ENCODE peak calls at places on chromosome 17, in four cellular contexts. P is right atrium auricular region, Q is HAP-1, C is neuronal stem cell. V is an unnamed sample.

GRCh38 chr17:15946611-15947120 is 1.7 kb downstream of the ADORA2B start:
- DNase-seq in P (no peak), Q (peak; percentile 29), C (no peak), V (no peak)

GRCh38 chr17:73349138-73349537 is 37.3 kb upstream of the CDC42EP4 start:
- DNase-seq in C (peak; percentile 47), Q (no peak), P (no peak), V (no peak)

GRCh38 chr17:64133546-64134215 is 3.7 kb upstream of the ERN1 start:
- DNase-seq in C (peak; percentile 49), Q (peak; percentile 55), P (peak; percentile 59), V (no peak)

GRCh38 chr17:43831633-43832032 is 1.3 kb downstream of the MPP3 start:
- DNase-seq in Q (no peak), P (no peak), C (no peak), V (no peak)

GRCh38 chr17:4394208-4395110 is 28.0 kb upstream of the UBE2G1 start:
- DNase-seq in P (no peak), C (no peak), Q (no peak), V (no peak)

GRCh38 chr17:76982408-76983074 is 114.3 kb downstream of the MGAT5B start:
- DNase-seq in Q (no peak), P (no peak), C (no peak), V (no peak)

GRCh38 chr17:726331-726919 is 6.0 kb upstream of the TLCD3A start:
- DNase-seq in P (no peak), C (no peak), Q (no peak), V (no peak)

GRCh38 chr17:45436161-45436560 is 3.5 kb upstream of the ARHGAP27 start:
- DNase-seq in C (no peak), P (no peak), Q (no peak), V (no peak)

GRCh38 chr17:14856156-14856555 is 409.0 kb downstream of the PMP22 start:
- DNase-seq in C (peak; percentile 67), P (no peak), Q (no peak), V (no peak)

GRCh38 chr17:70773210-70773609 is 603.9 kb downstream of the KCNJ2 start:
- DNase-seq in Q (no peak), C (no peak), P (no peak), V (no peak)

GRCh38 chr17:45149037-45149668 is 878 bp downstream of the HEXIM1 start:
- DNase-seq in C (peak; percentile 86), Q (peak; percentile 93), P (peak; percentile 91), V (peak; percentile 95)

GRCh38 chr17:68455756-68456528 is 1.4 kb downstream of the WIPI1 start:
- DNase-seq in Q (no peak), C (no peak), P (no peak), V (no peak)

GRCh38 chr17:74939534-74939933 is 3.8 kb downstream of the OTOP3 start:
- DNase-seq in Q (no peak), P (no peak), C (no peak), V (no peak)

GRCh38 chr17:49976828-49977202 is 7.8 kb downstream of the DLX4 start:
- DNase-seq in P (no peak), Q (no peak), C (no peak), V (no peak)

GRCh38 chr17:43702636-43703035 is 40.9 kb upstream of the MEOX1 start:
- DNase-seq in Q (peak; percentile 74), C (no peak), P (no peak), V (no peak)

GRCh38 chr17:45342871-45343526 is 26.2 kb upstream of the MAP3K14 start:
- DNase-seq in P (no peak), Q (no peak), C (no peak), V (peak; percentile 58)

GRCh38 chr17:43740541-43740940 is 18.1 kb downstream of the SOST start:
- DNase-seq in P (no peak), Q (no peak), C (no peak), V (no peak)

GRCh38 chr17:69501591-69502468 is 87.3 kb downstream of the MAP2K6 start:
- DNase-seq in C (no peak), Q (peak; percentile 50), P (no peak), V (no peak)

GRCh38 chr17:11712445-11712844 is 114.2 kb downstream of the DNAH9 start:
- DNase-seq in P (no peak), Q (no peak), C (no peak), V (no peak)

GRCh38 chr17:27939489-27940465 is 46.6 kb upstream of the LYRM9 start:
- DNase-seq in Q (no peak), P (no peak), C (no peak), V (no peak)

GRCh38 chr17:47096343-47096742 is 92.8 kb downstream of the CDC27 start:
- DNase-seq in C (no peak), P (no peak), Q (no peak), V (no peak)

GRCh38 chr17:48123776-48124388 is 16.3 kb downstream of the SNX11 start:
- DNase-seq in C (no peak), Q (no peak), P (no peak), V (no peak)

GRCh38 chr17:2122641-2123302 is 67.9 kb downstream of the HIC1 start:
- DNase-seq in P (peak; percentile 84), C (no peak), Q (no peak), V (no peak)

GRCh38 chr17:36085710-36086268 is 4.2 kb downstream of the CCL3 start:
- DNase-seq in C (no peak), Q (no peak), P (no peak), V (no peak)

GRCh38 chr17:75904749-75905521 is at the start of gene MRPL38:
- DNase-seq in Q (peak; percentile 95), C (peak; percentile 93), P (peak; percentile 88), V (no peak)

GRCh38 chr17:78263063-78263735 is 31.8 kb downstream of the TMEM235 start:
- DNase-seq in P (no peak), Q (no peak), C (no peak), V (no peak)

GRCh38 chr17:76077582-76078110 is 1.3 kb upstream of the ZACN start:
- DNase-seq in Q (no peak), P (no peak), C (no peak), V (no peak)

GRCh38 chr17:7294614-7295153 is at the start of gene YBX2:
- DNase-seq in Q (peak; percentile 95), C (no peak), P (no peak), V (no peak)

GRCh38 chr17:13140750-13141149 is 122.9 kb upstream of the ELAC2 start:
- DNase-seq in P (no peak), C (peak; percentile 48), Q (no peak), V (no peak)

GRCh38 chr17:34302626-34303025 is 16.6 kb upstream of the CCL8 start:
- DNase-seq in P (no peak), C (no peak), Q (no peak), V (no peak)

GRCh38 chr17:9023389-9024210 is 2.3 kb downstream of the NTN1 start:
- DNase-seq in Q (no peak), C (no peak), P (no peak), V (no peak)
- H3K4me3 ChIP-seq in Q (no peak overlapping the region), C (no peak overlapping the region), P (peak overlapping the region; percentile 73), V (peak overlapping the region; percentile 63)

GRCh38 chr17:38452719-38453118 is 24.5 kb downstream of the ARHGAP23 start:
- DNase-seq in C (no peak), P (no peak), Q (no peak), V (no peak)

GRCh38 chr17:38451030-38451839 is 23.0 kb downstream of the ARHGAP23 start:
- DNase-seq in P (no peak), Q (no peak), C (no peak), V (no peak)

GRCh38 chr17:38450699-38451029 is 22.4 kb downstream of the ARHGAP23 start:
- DNase-seq in P (no peak), Q (no peak), C (no peak), V (no peak)

GRCh38 chr17:38453951-38454421 is 25.7 kb downstream of the ARHGAP23 start:
- DNase-seq in C (no peak), P (no peak), Q (no peak), V (no peak)

DNA sequence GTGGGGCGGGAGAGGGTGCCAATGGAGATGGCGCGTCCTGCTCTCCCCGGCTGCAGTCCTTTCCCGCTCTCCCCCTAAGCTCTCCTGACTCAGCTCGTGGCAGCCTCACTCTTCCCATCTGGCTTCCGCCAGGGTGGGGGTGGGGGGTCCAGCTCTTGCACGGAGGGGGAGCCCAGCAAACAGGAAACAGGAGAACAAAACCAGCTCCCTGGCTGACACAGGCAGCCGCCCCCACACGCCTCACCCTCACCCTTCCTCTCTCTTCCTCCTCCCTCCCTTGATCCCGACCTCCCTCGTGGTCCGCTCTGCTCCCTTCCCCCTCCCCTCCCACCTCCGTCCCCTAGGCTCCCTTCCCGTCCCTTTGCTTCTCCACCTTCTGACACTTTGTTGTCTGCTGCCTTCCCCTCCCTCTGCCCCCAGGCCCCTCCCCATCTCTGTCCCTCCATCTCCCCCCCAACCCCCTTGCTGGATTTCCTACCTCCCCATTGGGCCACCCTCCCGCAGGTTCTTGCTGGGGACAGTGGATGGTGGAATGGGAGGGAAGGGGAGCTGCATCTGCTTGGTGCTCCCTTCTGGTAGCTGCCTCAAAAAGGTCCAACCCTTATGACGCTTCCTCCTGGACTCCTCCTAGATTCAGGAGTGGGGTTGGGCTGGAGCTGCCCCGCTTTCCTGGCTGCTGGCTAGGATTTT is 23.7 kb downstream of the ARHGAP23 start:
- DNase-seq in C (no peak), Q (no peak), P (no peak), V (no peak)
- H3K4me3 ChIP-seq in C (peak overlapping the region; percentile 36), Q (no peak overlapping the region), P (peak overlapping the region; percentile 13), V (peak overlapping the region; percentile 7)

GRCh38 chr17:30819941-30820705 is 4.4 kb downstream of the CRLF3 start:
- DNase-seq in P (no peak), Q (no peak), C (no peak), V (no peak)

GRCh38 chr17:30823425-30823824 is 1.1 kb downstream of the CRLF3 start:
- DNase-seq in Q (no peak), C (no peak), P (no peak), V (no peak)

GRCh38 chr17:30824002-30824355 is 513 bp downstream of the CRLF3 start:
- DNase-seq in P (no peak), Q (peak; percentile 57), C (no peak), V (no peak)

GRCh38 chr17:30824356-30825145 is at the start of gene CRLF3:
- DNase-seq in C (peak; percentile 88), Q (peak; percentile 92), P (peak; percentile 80), V (no peak)

DNA sequence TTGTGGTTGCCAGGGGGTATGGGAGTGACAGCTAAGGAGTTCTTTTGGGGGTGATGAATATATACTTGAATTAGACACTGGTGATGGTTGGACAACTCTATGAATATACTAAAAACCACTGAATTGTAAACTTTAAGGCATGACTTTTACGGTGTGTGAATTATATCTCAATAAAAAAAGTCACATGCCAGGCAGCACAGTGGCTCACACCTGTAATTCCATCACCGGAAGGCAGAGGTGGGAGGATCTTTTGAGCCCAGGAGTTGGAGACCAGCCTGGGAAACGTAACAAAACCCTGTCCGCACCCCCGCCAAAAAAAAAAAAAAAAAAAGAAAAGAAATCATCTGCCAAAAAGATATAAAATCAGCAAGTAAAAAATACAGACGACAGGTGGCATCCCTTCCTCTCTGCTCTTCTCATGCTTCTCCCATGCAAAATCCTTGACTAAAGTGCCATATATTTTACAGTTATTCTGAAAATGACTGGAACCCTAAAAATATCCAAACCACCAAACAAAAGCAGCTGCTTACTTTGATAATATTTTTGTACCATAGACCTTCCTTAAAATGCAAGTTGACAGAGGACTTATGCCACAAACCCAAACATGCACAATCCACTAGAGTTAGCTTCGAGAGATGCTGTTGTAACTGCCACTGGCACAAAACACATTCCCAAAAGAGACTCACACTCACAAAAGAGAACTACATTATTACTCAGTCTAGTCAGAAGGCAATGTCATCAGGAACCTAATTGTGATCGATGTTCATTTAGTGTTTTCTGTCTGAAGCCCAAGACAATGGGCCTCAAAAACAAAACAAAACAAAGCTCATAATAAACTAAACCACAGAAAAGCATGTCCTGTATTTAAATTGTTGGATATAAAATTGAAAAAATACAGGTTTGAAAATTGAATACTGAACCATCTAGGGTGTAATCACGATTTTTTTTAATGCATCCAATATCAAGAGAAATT is 2.5 kb downstream of the CRLF3 start:
- DNase-seq in Q (no peak), P (no peak), C (no peak), V (no peak)
- H3K4me3 ChIP-seq in Q (peak overlapping the region; percentile 84), P (no peak overlapping the region), C (no peak overlapping the region), V (no peak overlapping the region)

GRCh38 chr17:81236784-81237183 is 2.1 kb downstream of the TEPSIN start:
- DNase-seq in P (no peak), Q (no peak), C (no peak), V (no peak)
- H3K4me3 ChIP-seq in P (no peak overlapping the region), Q (no peak overlapping the region), C (peak overlapping the region; percentile 97), V (no peak overlapping the region)